ENCODE peak calls at places on chromosomes 1 and 21, in ten cellular contexts. N is esophagus squamous epithelium, I is A549, P is AG04449, G is chondrocyte, X is cardiac fibroblast, V is GM06990, C is uterus, S is HFFc6, L is astrocyte of the spinal cord. T is an unnamed sample.

GRCh38 chr1:53595906-53596305 is 136.7 kb downstream of the DMRTB1 start:
- DNase-seq in S (no peak), L (no peak), G (peak), P (no peak), C (no peak), X (no peak), N (no peak), I (no peak), V (no peak), T (no peak)

GRCh38 chr1:66446261-66447001 is 87.5 kb upstream of the SGIP1 start:
- DNase-seq in S (peak), P (peak), N (no peak), L (peak), G (no peak), C (peak), X (peak), I (peak), V (peak), T (peak)

GRCh38 chr1:165408518-165408917 is 36.4 kb downstream of the RXRG start:
- DNase-seq in N (no peak), C (no peak), X (peak), V (no peak), I (peak), G (no peak), P (no peak), S (peak), L (no peak), T (no peak)

GRCh38 chr1:211647666-211648065 is 27.8 kb downstream of the NEK2 start:
- DNase-seq in G (peak), N (no peak), L (no peak), I (no peak), C (no peak), X (no peak), V (no peak), P (no peak), S (no peak), T (no peak)

GRCh38 chr1:107140703-107141490 is at the start of gene NTNG1:
- DNase-seq in P (no peak), S (no peak), L (peak), G (no peak), C (no peak), V (peak), N (no peak), X (no peak), I (no peak), T (no peak)

GRCh38 chr1:235050911-235051360 is 77.7 kb downstream of the TOMM20 start:
- DNase-seq in X (peak), S (no peak), C (no peak), V (peak), N (no peak), G (no peak), L (peak), P (no peak), I (no peak), T (no peak)

GRCh38 chr1:230548357-230548756 is 93.9 kb upstream of the COG2 start:
- DNase-seq in P (no peak), N (no peak), L (no peak), S (no peak), C (no peak), G (no peak), I (no peak), X (no peak), V (no peak), T (no peak)

GRCh38 chr1:180580237-180580636 is 21.5 kb downstream of the OVAAL start:
- DNase-seq in G (no peak), N (no peak), S (peak), C (no peak), I (no peak), V (no peak), L (no peak), X (peak), P (no peak), T (no peak)

GRCh38 chr1:41650176-41650519 is 165.7 kb upstream of the EDN2 start:
- DNase-seq in C (no peak), G (no peak), I (no peak), X (no peak), S (no peak), V (no peak), N (no peak), L (no peak), P (no peak), T (no peak)

GRCh38 chr1:44418022-44418673 is 13.1 kb downstream of the RNF220 start:
- DNase-seq in C (no peak), L (no peak), I (no peak), G (no peak), P (no peak), N (no peak), V (no peak), X (no peak), S (no peak), T (no peak)

GRCh38 chr1:69888657-69889056 is 316.7 kb downstream of the LRRC40 start:
- DNase-seq in S (no peak), L (no peak), X (no peak), N (no peak), I (no peak), V (no peak), C (no peak), G (no peak), P (no peak), T (no peak)

GRCh38 chr21:39307466-39307865 is 6.0 kb downstream of the BRWD1 start:
- DNase-seq in S (no peak), V (no peak), X (no peak), C (no peak), G (no peak), L (no peak), I (no peak), N (no peak), P (no peak), T (peak)

GRCh38 chr1:2250721-2251281 is 22.7 kb downstream of the SKI start:
- DNase-seq in G (no peak), P (no peak), L (no peak), X (no peak), N (no peak), C (no peak), I (no peak), S (no peak), V (no peak), T (no peak)

GRCh38 chr1:181104042-181104789 is 15.7 kb downstream of the IER5 start:
- DNase-seq in S (no peak), V (no peak), P (no peak), X (no peak), I (peak), L (no peak), G (no peak), N (no peak), C (no peak), T (no peak)

GRCh38 chr1:172167801-172168596 is 252.5 kb upstream of the C1orf105 start:
- DNase-seq in S (peak), I (no peak), N (no peak), X (peak), V (no peak), L (peak), G (no peak), C (no peak), P (no peak), T (no peak)

GRCh38 chr1:59455206-59455605 is 158.3 kb downstream of the FGGY start:
- DNase-seq in L (peak), I (peak), P (no peak), N (no peak), X (peak), V (no peak), C (no peak), G (no peak), S (peak), T (no peak)

GRCh38 chr1:41683681-41684500 is 199.4 kb upstream of the EDN2 start:
- DNase-seq in X (no peak), G (no peak), C (no peak), L (no peak), S (no peak), P (no peak), I (no peak), V (peak), N (no peak), T (no peak)

GRCh38 chr1:46547481-46548383 is 3.7 kb downstream of the KNCN start:
- DNase-seq in V (no peak), C (no peak), I (peak), X (peak), N (no peak), L (peak), S (peak), G (peak), P (no peak), T (no peak)
- TF ChIP-seq CTCF in V (peak), C (peak), I (peak), X (peak), N (peak), L (peak), S (peak), G (peak), P (peak), T (peak)

GRCh38 chr1:163068716-163069115 is 445 bp upstream of the RGS4 start:
- DNase-seq in I (no peak), G (no peak), P (no peak), L (no peak), S (peak), X (peak), C (no peak), N (no peak), V (no peak), T (no peak)

GRCh38 chr1:163066686-163067085 is 2.5 kb upstream of the RGS4 start:
- DNase-seq in S (no peak), P (no peak), X (no peak), N (no peak), G (no peak), C (no peak), L (no peak), V (no peak), I (no peak), T (no peak)

GRCh38 chr1:163069655-163070277 is 605 bp downstream of the RGS4 start:
- DNase-seq in C (no peak), G (no peak), N (no peak), I (no peak), V (no peak), L (no peak), X (no peak), S (no peak), P (no peak), T (no peak)

GRCh38 chr1:163071381-163072255 is 2.5 kb downstream of the RGS4 start:
- DNase-seq in G (no peak), P (no peak), I (peak), V (no peak), S (peak), N (no peak), L (peak), X (peak), C (peak), T (no peak)

DNA sequence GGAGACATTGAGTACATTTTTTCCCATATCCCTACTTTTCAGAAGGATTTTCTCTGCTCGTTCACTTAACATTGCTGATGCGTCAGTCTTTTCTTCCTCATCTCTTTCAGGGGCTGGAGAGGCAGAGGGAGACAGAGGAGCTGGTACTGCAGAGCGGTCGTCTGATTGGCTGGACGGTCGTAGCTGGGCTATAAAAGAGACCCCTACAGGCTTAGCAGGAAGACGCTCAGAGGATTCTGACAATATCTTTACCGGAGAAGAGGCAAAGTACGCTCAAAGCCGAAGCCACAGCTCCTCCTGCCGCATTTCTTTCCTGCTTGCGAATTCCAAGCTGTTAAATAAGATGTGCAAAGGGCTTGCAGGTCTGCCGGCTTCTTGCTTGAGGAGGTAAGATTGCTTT is at the start of gene RGS4:
- DNase-seq in P (peak), L (peak), X (peak), G (no peak), S (peak), C (peak), I (no peak), V (no peak), N (no peak), T (no peak)
- TF ChIP-seq CTCF in P (peak), L (peak), X (peak), G (peak), S (peak), C (peak), I (no peak), V (no peak), N (peak), T (peak)

GRCh38 chr1:202005958-202006357 is 4.4 kb upstream of the ELF3 start:
- DNase-seq in N (no peak), X (peak), L (peak), G (no peak), S (peak), C (no peak), I (no peak), V (no peak), P (no peak), T (no peak)

GRCh38 chr1:202002447-202002846 is 7.9 kb upstream of the ELF3 start:
- DNase-seq in P (no peak), G (no peak), L (no peak), I (no peak), V (no peak), X (no peak), C (no peak), S (no peak), N (no peak), T (no peak)

GRCh38 chr1:202007703-202008489 is 2.5 kb upstream of the ELF3 start:
- DNase-seq in C (no peak), I (no peak), S (peak), L (no peak), N (no peak), X (peak), G (no peak), V (no peak), P (no peak), T (no peak)

GRCh38 chr1:202007279-202007678 is 3.1 kb upstream of the ELF3 start:
- DNase-seq in L (no peak), N (no peak), C (no peak), V (no peak), S (no peak), P (no peak), I (no peak), G (no peak), X (no peak), T (no peak)

GRCh38 chr1:202004711-202005110 is 5.7 kb upstream of the ELF3 start:
- DNase-seq in L (no peak), C (no peak), S (no peak), P (no peak), V (no peak), N (no peak), I (no peak), X (no peak), G (no peak), T (peak)
- TF ChIP-seq CTCF in L (no peak), C (no peak), S (no peak), P (no peak), V (no peak), N (no peak), I (no peak), X (no peak), G (no peak), T (no peak)

GRCh38 chr1:92992877-92993276 is 31.6 kb upstream of the DIPK1A start:
- DNase-seq in P (no peak), S (no peak), G (no peak), C (no peak), X (no peak), I (no peak), N (no peak), L (no peak), V (no peak), T (no peak)

GRCh38 chr1:92995420-92996130 is 34.3 kb upstream of the DIPK1A start:
- DNase-seq in I (no peak), L (no peak), C (no peak), S (no peak), G (no peak), X (no peak), P (no peak), V (no peak), N (no peak), T (no peak)

GRCh38 chr1:92996131-92996463 is 34.8 kb upstream of the DIPK1A start:
- DNase-seq in G (no peak), P (no peak), S (no peak), C (no peak), X (no peak), I (no peak), L (no peak), V (no peak), N (no peak), T (no peak)

GRCh38 chr1:92993581-92993980 is 32.3 kb upstream of the DIPK1A start:
- DNase-seq in V (no peak), X (no peak), N (no peak), S (no peak), P (no peak), L (no peak), I (no peak), C (no peak), G (no peak), T (no peak)

GRCh38 chr1:92994105-92994712 is 32.9 kb upstream of the DIPK1A start:
- DNase-seq in P (peak), N (peak), L (peak), V (no peak), I (peak), G (no peak), C (peak), S (peak), X (peak), T (peak)
- TF ChIP-seq CTCF in P (peak), N (peak), L (peak), V (peak), I (peak), G (peak), C (peak), S (peak), X (peak), T (peak)